ENCODE peak calls at places on chromosomes 2 and 18, in six cellular contexts. C is Calu3; N is cardiac muscle cell; E is A549; Q is AG10803; A is CD4-positive, alpha-beta T cell. T is an unnamed sample.
A peak's percentile ranks its signal among the peaks of the same experiment; 100 is the strongest.

GRCh38 chr2:101111917-101112771 is 39.0 kb downstream of the TBC1D8 start:
- DNase-seq in C (no peak), N (peak; percentile 45), E (no peak), Q (peak; percentile 92), A (no peak), T (no peak)

GRCh38 chr18:53567935-53568574 is 656.4 kb downstream of the MBD2 start:
- DNase-seq in C (no peak), N (peak; percentile 32), E (peak; percentile 6), Q (peak; percentile 31), A (no peak), T (no peak)

GRCh38 chr2:151777911-151778310 is 43.6 kb upstream of the NEB start:
- DNase-seq in C (no peak), N (no peak), E (no peak), Q (no peak), A (no peak), T (no peak)

GRCh38 chr2:217394510-217395351 is 534.9 kb upstream of the TNP1 start:
- DNase-seq in C (no peak), N (no peak), E (no peak), Q (peak; percentile 73), A (no peak), T (no peak)

GRCh38 chr2:172600644-172601043 is 44.8 kb downstream of the PDK1 start:
- DNase-seq in C (no peak), N (peak; percentile 74), E (no peak), Q (no peak), A (no peak), T (no peak)

GRCh38 chr2:113230531-113230930 is 48.2 kb downstream of the PAX8 start:
- DNase-seq in C (no peak), N (no peak), E (no peak), Q (peak; percentile 48), A (no peak), T (no peak)

GRCh38 chr2:152134488-152135280 is 35.8 kb upstream of the CACNB4 start:
- DNase-seq in C (no peak), N (no peak), E (no peak), Q (no peak), A (no peak), T (no peak)

GRCh38 chr2:24478243-24478642 is 12.8 kb upstream of the NCOA1 start:
- DNase-seq in C (no peak), N (no peak), E (no peak), Q (no peak), A (no peak), T (no peak)

GRCh38 chr2:123606631-123607030 is 418.5 kb upstream of the CNTNAP5 start:
- DNase-seq in C (no peak), N (no peak), E (no peak), Q (no peak), A (no peak), T (no peak)

GRCh38 chr2:213868526-213868925 is 542.3 kb upstream of the VWC2L start:
- DNase-seq in C (no peak), N (no peak), E (no peak), Q (no peak), A (no peak), T (no peak)

GRCh38 chr2:195118276-195118675 is 538.8 kb upstream of the SLC39A10 start:
- DNase-seq in C (no peak), N (no peak), E (no peak), Q (no peak), A (no peak), T (no peak)

GRCh38 chr2:27249891-27250651 is 12.8 kb downstream of the SLC30A3 start:
- DNase-seq in C (peak; percentile 68), N (peak; percentile 93), E (peak; percentile 79), Q (peak; percentile 22), A (peak; percentile 38), T (peak; percentile 77)

GRCh38 chr2:55268288-55268906 is 634 bp downstream of the MTIF2 start:
- DNase-seq in C (no peak), N (peak; percentile 1), E (no peak), Q (peak; percentile 5), A (no peak), T (no peak)

GRCh38 chr2:10242998-10243925 is 59.4 kb upstream of the HPCAL1 start:
- DNase-seq in C (no peak), N (no peak), E (no peak), Q (no peak), A (no peak), T (no peak)

GRCh38 chr18:47247036-47247832 is 4.2 kb downstream of the SKOR2 start:
- DNase-seq in C (no peak), N (peak; percentile 53), E (no peak), Q (no peak), A (no peak), T (peak; percentile 72)

GRCh38 chr2:181680055-181680936 is at the start of gene NEUROD1:
- DNase-seq in C (no peak), N (no peak), E (no peak), Q (no peak), A (no peak), T (peak; percentile 77)

GRCh38 chr2:57515366-57515765 is 531.2 kb upstream of the VRK2 start:
- DNase-seq in C (no peak), N (no peak), E (no peak), Q (no peak), A (no peak), T (no peak)

GRCh38 chr18:78939105-78939504 is 40.5 kb upstream of the SALL3 start:
- DNase-seq in C (no peak), N (no peak), E (no peak), Q (no peak), A (no peak), T (no peak)

GRCh38 chr18:63676526-63676925 is 14.8 kb upstream of the SERPINB3 start:
- DNase-seq in C (peak; percentile 65), N (peak; percentile 50), E (no peak), Q (no peak), A (no peak), T (no peak)

GRCh38 chr2:120205901-120206581 is 17.2 kb downstream of the TMEM185B start:
- DNase-seq in C (peak; percentile 29), N (peak; percentile 23), E (no peak), Q (no peak), A (no peak), T (no peak)

GRCh38 chr18:25876334-25876979 is 214.0 kb downstream of the SS18 start:
- DNase-seq in C (no peak), N (peak; percentile 61), E (no peak), Q (no peak), A (no peak), T (no peak)

GRCh38 chr2:109402980-109403840 is 210.6 kb downstream of the SEPTIN10 start:
- DNase-seq in C (no peak), N (no peak), E (no peak), Q (no peak), A (no peak), T (no peak)

GRCh38 chr2:75292826-75293225 is 93.5 kb upstream of the TACR1 start:
- DNase-seq in C (no peak), N (no peak), E (no peak), Q (peak; percentile 43), A (no peak), T (no peak)

DNA sequence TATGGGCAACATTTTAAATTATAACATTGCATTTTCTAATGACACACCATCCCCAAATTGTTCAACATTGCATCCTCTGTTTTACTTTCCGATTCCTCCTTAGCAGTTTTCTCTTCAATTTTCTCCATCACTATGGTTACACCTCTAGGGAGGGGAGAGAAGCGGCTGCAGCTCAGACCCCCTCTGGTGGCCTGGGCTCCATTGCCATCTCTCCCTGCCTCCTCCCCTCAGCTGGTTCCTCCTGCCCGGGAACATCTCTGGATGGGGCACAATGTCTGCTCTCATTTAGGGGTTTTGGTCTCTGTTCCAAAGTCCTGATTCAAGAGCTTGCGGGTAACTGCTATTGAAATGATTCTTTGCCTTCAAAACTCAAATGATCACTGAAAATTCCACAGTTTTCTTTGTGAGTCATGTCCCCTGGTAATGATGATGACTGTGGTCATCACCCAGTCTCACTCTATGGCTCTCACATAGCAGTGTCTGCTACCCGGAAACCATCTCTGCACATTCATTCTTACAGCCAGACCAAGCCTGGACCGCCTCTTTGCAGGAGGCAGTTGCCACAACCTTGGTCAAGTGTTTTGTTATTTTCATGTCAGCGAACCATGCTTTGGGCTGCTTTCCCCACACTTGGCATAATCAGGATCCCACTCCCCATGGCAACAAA is 263.9 kb downstream of the ALPK2 start:
- DNase-seq in C (no peak), N (no peak), E (no peak), Q (peak; percentile 58), A (no peak), T (no peak)
- TF ChIP-seq CTCF in C (no peak), N (no peak), E (no peak), Q (no peak), A (no peak), T (no peak)

GRCh38 chr2:51420521-51420920 is 388.6 kb upstream of the NRXN1 start:
- DNase-seq in C (no peak), N (no peak), E (no peak), Q (no peak), A (no peak), T (no peak)

DNA sequence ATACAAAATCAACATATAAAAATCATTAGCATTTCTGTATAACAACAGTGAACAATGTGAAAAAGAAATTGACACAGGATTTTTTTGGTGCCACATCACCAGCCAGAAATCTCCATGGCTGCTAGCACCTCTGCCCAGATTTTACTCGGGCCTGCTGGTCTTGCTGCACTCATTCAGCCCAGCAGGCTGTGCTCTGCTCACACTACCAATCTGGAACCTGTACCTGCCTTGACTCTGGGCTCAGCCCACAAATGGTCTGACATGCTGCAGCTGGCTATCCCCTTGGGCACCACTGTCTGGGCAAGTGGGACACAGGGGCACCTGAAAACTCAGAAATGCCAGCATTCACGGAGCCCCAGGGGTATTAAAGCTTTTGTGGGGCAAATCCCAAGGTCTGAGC is 392.5 kb upstream of the NRXN1 start:
- DNase-seq in C (no peak), N (peak; percentile 11), E (no peak), Q (no peak), A (no peak), T (no peak)
- TF ChIP-seq CTCF in C (no peak), N (no peak), E (no peak), Q (no peak), A (no peak), T (no peak)

DNA sequence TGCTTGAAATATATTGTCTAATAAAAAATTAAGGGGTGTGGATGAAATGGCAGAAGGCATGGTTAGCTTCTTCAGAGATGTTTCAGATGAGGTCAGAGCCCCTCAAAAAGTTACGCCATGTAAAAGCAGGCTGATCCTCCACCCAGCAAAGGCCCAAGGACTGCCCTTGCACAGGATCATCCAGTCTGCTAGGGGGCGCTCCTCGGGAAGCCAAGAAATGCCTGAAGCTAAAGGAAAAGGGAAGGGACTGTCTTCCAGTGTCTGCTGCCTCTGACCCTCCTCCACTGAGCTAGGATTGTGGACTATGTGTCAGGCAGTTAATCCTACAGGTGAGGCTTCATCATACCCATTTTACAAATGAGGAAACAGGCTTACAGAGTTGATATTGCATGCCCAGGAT is 33.8 kb upstream of the TEX51 start:
- DNase-seq in C (no peak), N (no peak), E (no peak), Q (no peak), A (no peak), T (no peak)
- TF ChIP-seq CTCF in C (no peak), N (no peak), E (no peak), Q (peak; percentile 22), A (no peak), T (peak; percentile 24)

DNA sequence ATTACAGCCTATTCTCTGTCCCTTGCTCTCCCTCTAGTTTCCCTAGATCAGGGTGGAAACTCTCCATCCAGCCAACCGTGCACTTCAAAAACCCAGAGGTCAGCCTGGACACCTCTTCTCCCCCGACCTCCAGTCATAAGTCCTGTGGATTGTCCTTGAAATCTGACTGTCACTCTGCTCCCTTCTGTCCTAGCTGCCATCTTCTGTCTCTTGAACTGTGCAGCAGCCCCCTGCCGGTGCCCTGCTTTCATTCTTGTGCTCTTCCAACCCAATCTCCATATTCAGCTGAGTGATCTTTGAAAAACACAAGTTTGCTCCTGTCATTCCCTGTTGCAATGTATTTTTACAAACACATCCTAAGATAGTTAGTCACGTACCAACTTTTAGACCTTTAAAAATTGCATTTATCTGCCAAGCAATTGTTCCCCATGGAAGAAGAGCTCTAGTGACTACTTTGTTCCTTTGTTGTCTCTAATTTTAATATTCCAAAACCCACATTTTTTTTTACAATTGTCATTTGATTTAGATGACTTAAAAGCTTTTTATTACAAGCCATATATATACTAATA is 254.3 kb downstream of the CAMKMT start:
- DNase-seq in C (no peak), N (no peak), E (no peak), Q (peak; percentile 1), A (no peak), T (no peak)
- TF ChIP-seq CTCF in C (no peak), N (no peak), E (no peak), Q (no peak), A (no peak), T (no peak)

T was measured in D721Med.